ENCODE peak calls at places on chromosomes 5 and 9, in nine cellular contexts. E, U, F, H, T, Q, R, K and P are unnamed samples.
A peak's percentile ranks its signal among the peaks of the same experiment; 100 is the strongest.

GRCh38 chr9:105399117-105399516 is 48.7 kb upstream of the FSD1L start:
- DNase-seq in E (no peak), U (no peak), F (no peak), H (no peak), T (no peak), Q (no peak), R (no peak), K (no peak), P (no peak)

GRCh38 chr9:121298689-121299112 is 30.7 kb downstream of the GSN start:
- DNase-seq in E (peak; percentile 88), U (no peak), F (no peak), H (no peak), T (no peak), Q (no peak), R (no peak), K (no peak), P (no peak)

GRCh38 chr5:56148453-56148971 is 84.6 kb downstream of the ANKRD55 start:
- DNase-seq in E (no peak), U (no peak), F (no peak), H (no peak), T (no peak), Q (no peak), R (no peak), K (no peak), P (no peak)

GRCh38 chr9:130240410-130241197 is 25.0 kb upstream of the HMCN2 start:
- DNase-seq in E (peak; percentile 67), U (no peak), F (peak; percentile 67), H (peak; percentile 84), T (no peak), Q (peak; percentile 41), R (no peak), K (peak; percentile 44), P (peak; percentile 51)

GRCh38 chr5:83107692-83108410 is 30.5 kb downstream of the XRCC4 start:
- DNase-seq in E (no peak), U (no peak), F (no peak), H (no peak), T (no peak), Q (no peak), R (no peak), K (no peak), P (no peak)

GRCh38 chr9:127555830-127556820 is 56.0 kb upstream of the STXBP1 start:
- DNase-seq in E (peak; percentile 67), U (peak; percentile 95), F (peak; percentile 83), H (no peak), T (no peak), Q (peak; percentile 58), R (peak; percentile 98), K (no peak), P (no peak)

GRCh38 chr5:24644757-24645156 is at the start of gene CDH10:
- DNase-seq in E (no peak), U (no peak), F (no peak), H (no peak), T (peak; percentile 32), Q (no peak), R (no peak), K (peak; percentile 52), P (peak; percentile 85)

GRCh38 chr5:57495285-57495684 is 12.7 kb upstream of the ACTBL2 start:
- DNase-seq in E (no peak), U (no peak), F (no peak), H (no peak), T (no peak), Q (no peak), R (no peak), K (no peak), P (no peak)

GRCh38 chr5:175847503-175847902 is 23.9 kb upstream of the CPLX2 start:
- DNase-seq in E (no peak), U (no peak), F (no peak), H (no peak), T (no peak), Q (no peak), R (no peak), K (no peak), P (peak; percentile 25)
- TF ChIP-seq CTCF in E (peak; percentile 28), U (no peak), F (no peak), H (peak; percentile 27), T (peak; percentile 34), Q (peak; percentile 13), R (no peak), K (no peak), P (no peak)

GRCh38 chr5:167029488-167029887 is 1262.0 kb upstream of the WWC1 start:
- DNase-seq in E (no peak), U (no peak), F (no peak), H (peak; percentile 26), T (no peak), Q (no peak), R (no peak), K (no peak), P (no peak)

GRCh38 chr5:167036585-167036984 is 1254.9 kb upstream of the WWC1 start:
- DNase-seq in E (no peak), U (no peak), F (no peak), H (no peak), T (no peak), Q (no peak), R (no peak), K (no peak), P (no peak)

GRCh38 chr5:167030500-167031120 is 1260.8 kb upstream of the WWC1 start:
- DNase-seq in E (no peak), U (no peak), F (no peak), H (peak; percentile 15), T (no peak), Q (no peak), R (no peak), K (no peak), P (peak; percentile 60)
- TF ChIP-seq CTCF in E (peak; percentile 11), U (peak; percentile 25), F (no peak), H (peak; percentile 49), T (peak; percentile 39), Q (peak; percentile 19), R (peak; percentile 22), K (peak; percentile 39), P (peak; percentile 76)

DNA sequence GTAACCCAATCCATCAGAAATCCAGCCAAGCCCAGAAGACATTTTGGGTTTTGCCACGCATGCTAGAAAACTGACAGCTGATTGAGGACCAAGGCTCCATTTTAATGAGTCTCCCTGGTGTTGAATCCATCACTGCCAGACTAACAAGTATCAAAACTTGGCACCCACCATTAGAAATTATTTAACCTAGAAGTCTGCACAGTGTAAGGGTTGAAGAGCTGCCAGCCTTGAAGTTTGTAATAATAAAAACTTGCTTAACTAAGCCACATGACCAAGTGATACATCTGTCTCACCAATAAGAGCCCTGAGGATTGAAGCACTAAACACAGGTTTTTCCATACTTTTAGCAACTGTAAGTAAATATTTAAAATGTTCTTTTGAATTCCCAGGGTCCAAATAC is 369.9 kb downstream of the DNAH5 start:
- DNase-seq in E (no peak), U (no peak), F (no peak), H (no peak), T (no peak), Q (no peak), R (no peak), K (no peak), P (no peak)
- TF ChIP-seq CTCF in E (no peak), U (no peak), F (no peak), H (no peak), T (no peak), Q (no peak), R (no peak), K (no peak), P (no peak)

DNA sequence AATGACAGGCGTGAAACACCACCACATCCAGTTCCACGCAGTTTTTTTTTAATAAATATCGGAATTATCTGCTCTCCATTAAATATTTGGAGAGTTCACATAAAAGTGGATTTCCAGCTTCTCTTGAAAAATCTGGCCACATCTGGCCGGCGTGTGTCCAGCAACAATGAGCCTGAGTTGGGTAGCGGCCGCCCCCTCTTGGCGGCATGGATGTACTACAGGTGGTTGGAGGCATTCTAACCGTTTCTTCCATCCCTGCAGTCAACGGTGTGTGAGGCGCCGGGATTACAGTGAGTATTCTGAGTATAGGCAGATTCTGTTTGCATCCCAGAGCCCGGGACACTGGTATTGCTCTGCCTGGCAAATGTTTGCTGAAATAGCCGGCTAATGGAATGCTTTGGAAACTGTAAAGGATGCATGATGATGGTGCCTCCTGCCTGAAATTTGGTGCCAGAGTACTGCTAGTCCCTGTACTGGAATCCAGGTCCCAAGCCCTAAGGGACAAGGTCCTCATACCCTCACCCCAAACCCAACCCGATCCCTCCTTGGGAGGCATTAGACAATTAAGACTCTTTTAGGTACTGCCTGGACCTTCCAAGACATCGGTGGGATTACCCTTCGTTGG is 13.6 kb upstream of the GM2A start:
- DNase-seq in E (peak; percentile 87), U (peak; percentile 91), F (peak; percentile 84), H (peak; percentile 85), T (peak; percentile 17), Q (peak; percentile 82), R (no peak), K (peak; percentile 33), P (peak; percentile 83)
- TF ChIP-seq CTCF in E (peak; percentile 95), U (peak; percentile 79), F (peak; percentile 84), H (peak; percentile 77), T (peak; percentile 61), Q (peak; percentile 97), R (peak; percentile 97), K (peak; percentile 61), P (peak; percentile 83)

DNA sequence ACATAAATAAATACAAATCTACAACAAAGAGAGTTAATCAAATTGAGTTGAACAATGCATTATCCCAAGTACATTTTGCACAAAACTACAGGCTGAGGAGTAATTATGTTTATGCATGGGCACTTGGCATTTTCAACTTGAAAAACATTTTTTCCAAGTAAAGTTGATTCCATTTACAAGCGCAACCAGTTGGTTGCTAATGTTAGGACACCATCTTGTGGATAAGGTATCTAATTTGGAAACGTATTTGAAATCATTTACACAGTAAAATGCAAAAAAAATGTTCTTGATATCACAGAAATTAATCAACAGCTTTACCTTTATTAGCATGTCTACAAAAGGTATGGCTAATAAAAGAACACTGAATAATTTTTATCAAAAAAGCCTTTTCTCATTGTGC is 18.8 kb downstream of the FTMT start:
- DNase-seq in E (no peak), U (no peak), F (no peak), H (no peak), T (no peak), Q (no peak), R (no peak), K (no peak), P (no peak)
- TF ChIP-seq CTCF in E (no peak), U (no peak), F (no peak), H (peak; percentile 48), T (peak; percentile 42), Q (peak; percentile 40), R (peak; percentile 44), K (no peak), P (no peak)

DNA sequence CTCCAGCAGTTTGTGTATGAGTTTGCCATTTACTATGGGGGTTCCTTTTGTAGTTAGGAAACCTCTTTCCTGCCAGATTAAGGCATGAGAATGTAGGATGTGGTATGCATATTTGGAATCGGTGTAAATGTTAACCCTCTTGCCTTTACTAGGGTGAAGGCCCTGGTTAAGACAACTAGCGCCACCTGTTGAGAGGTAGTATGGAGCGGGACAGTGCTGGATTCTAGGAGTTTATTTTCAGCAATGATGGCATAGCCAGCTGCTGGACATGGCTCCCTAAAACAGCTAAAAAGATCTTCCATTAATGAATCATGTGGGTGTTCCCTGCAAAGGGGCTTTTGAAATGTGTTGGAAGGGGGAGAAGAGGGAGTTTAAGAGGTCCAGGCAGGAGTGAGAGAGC is 30.7 kb upstream of the GPX3 start:
- DNase-seq in E (no peak), U (no peak), F (no peak), H (no peak), T (no peak), Q (no peak), R (no peak), K (no peak), P (no peak)
- TF ChIP-seq CTCF in E (peak; percentile 10), U (no peak), F (no peak), H (peak; percentile 32), T (no peak), Q (peak; percentile 8), R (peak; percentile 21), K (no peak), P (no peak)